ENCODE peak calls at places on chromosomes 6 and 20, in ten cellular contexts. One of them, this sample, is unnamed.

GRCh38 chr6:1527098-1527497 is 82.6 kb upstream of the FOXC1 start:
- DNase-seq in GDM1: no peak
- DNase-seq in fibroblast of pulmonary artery: peak
- DNase-seq in B cell: no peak
- DNase-seq in cerebellar cortex: no peak
- DNase-seq in breast epithelium: no peak
- DNase-seq in A673: no peak
- DNase-seq in AG09319: peak
- DNase-seq in activated T-helper 9 cell treated with anti-CD3 and anti-CD28 coated beads, Interleukin-2, amount 50 U/mL, for 16 hours: no peak
- DNase-seq in NCI-H1436 treated with DMSO at 0.1 percent for 48 hours: no peak
- DNase-seq in this sample: peak

GRCh38 chr20:48195121-48195870 is 410.0 kb upstream of the SULF2 start:
- DNase-seq in fibroblast of pulmonary artery: no peak
- DNase-seq in A673: no peak
- DNase-seq in activated T-helper 9 cell treated with anti-CD3 and anti-CD28 coated beads, Interleukin-2, amount 50 U/mL, for 16 hours: no peak
- DNase-seq in cerebellar cortex: no peak
- DNase-seq in AG09319: no peak
- DNase-seq in GDM1: no peak
- DNase-seq in NCI-H1436 treated with DMSO at 0.1 percent for 48 hours: no peak
- DNase-seq in breast epithelium: no peak
- DNase-seq in B cell: no peak
- DNase-seq in this sample: no peak

GRCh38 chr20:60857708-60858107 is 394.4 kb upstream of the CDH4 start:
- DNase-seq in breast epithelium: no peak
- DNase-seq in NCI-H1436 treated with DMSO at 0.1 percent for 48 hours: no peak
- DNase-seq in B cell: no peak
- DNase-seq in A673: peak
- DNase-seq in fibroblast of pulmonary artery: peak
- DNase-seq in cerebellar cortex: no peak
- DNase-seq in AG09319: no peak
- DNase-seq in GDM1: no peak
- DNase-seq in activated T-helper 9 cell treated with anti-CD3 and anti-CD28 coated beads, Interleukin-2, amount 50 U/mL, for 16 hours: no peak
- DNase-seq in this sample: no peak

GRCh38 chr6:111444794-111445193 is 38.2 kb downstream of the REV3L start:
- DNase-seq in B cell: no peak
- DNase-seq in GDM1: no peak
- DNase-seq in NCI-H1436 treated with DMSO at 0.1 percent for 48 hours: no peak
- DNase-seq in A673: no peak
- DNase-seq in AG09319: no peak
- DNase-seq in activated T-helper 9 cell treated with anti-CD3 and anti-CD28 coated beads, Interleukin-2, amount 50 U/mL, for 16 hours: no peak
- DNase-seq in fibroblast of pulmonary artery: no peak
- DNase-seq in breast epithelium: no peak
- DNase-seq in cerebellar cortex: no peak
- DNase-seq in this sample: no peak

GRCh38 chr20:17750722-17751045 is 50.9 kb downstream of the BANF2 start:
- DNase-seq in NCI-H1436 treated with DMSO at 0.1 percent for 48 hours: no peak
- DNase-seq in B cell: no peak
- DNase-seq in cerebellar cortex: no peak
- DNase-seq in GDM1: no peak
- DNase-seq in AG09319: no peak
- DNase-seq in breast epithelium: no peak
- DNase-seq in A673: no peak
- DNase-seq in fibroblast of pulmonary artery: no peak
- DNase-seq in activated T-helper 9 cell treated with anti-CD3 and anti-CD28 coated beads, Interleukin-2, amount 50 U/mL, for 16 hours: no peak
- DNase-seq in this sample: no peak

GRCh38 chr20:47205577-47206123 is 150.8 kb downstream of the ZMYND8 start:
- DNase-seq in breast epithelium: no peak
- DNase-seq in AG09319: peak
- DNase-seq in GDM1: peak
- DNase-seq in A673: peak
- DNase-seq in cerebellar cortex: peak
- DNase-seq in fibroblast of pulmonary artery: peak
- DNase-seq in NCI-H1436 treated with DMSO at 0.1 percent for 48 hours: no peak
- DNase-seq in activated T-helper 9 cell treated with anti-CD3 and anti-CD28 coated beads, Interleukin-2, amount 50 U/mL, for 16 hours: peak
- DNase-seq in B cell: peak
- DNase-seq in this sample: peak

GRCh38 chr6:154840363-154840762 is 107.1 kb downstream of the SCAF8 start:
- DNase-seq in B cell: no peak
- DNase-seq in cerebellar cortex: no peak
- DNase-seq in activated T-helper 9 cell treated with anti-CD3 and anti-CD28 coated beads, Interleukin-2, amount 50 U/mL, for 16 hours: no peak
- DNase-seq in A673: no peak
- DNase-seq in AG09319: no peak
- DNase-seq in breast epithelium: no peak
- DNase-seq in NCI-H1436 treated with DMSO at 0.1 percent for 48 hours: no peak
- DNase-seq in fibroblast of pulmonary artery: no peak
- DNase-seq in GDM1: no peak
- DNase-seq in this sample: no peak

GRCh38 chr6:11282875-11283274 is 50.4 kb upstream of the NEDD9 start:
- DNase-seq in GDM1: no peak
- DNase-seq in cerebellar cortex: no peak
- DNase-seq in NCI-H1436 treated with DMSO at 0.1 percent for 48 hours: no peak
- DNase-seq in A673: no peak
- DNase-seq in breast epithelium: no peak
- DNase-seq in B cell: no peak
- DNase-seq in activated T-helper 9 cell treated with anti-CD3 and anti-CD28 coated beads, Interleukin-2, amount 50 U/mL, for 16 hours: no peak
- DNase-seq in AG09319: no peak
- DNase-seq in fibroblast of pulmonary artery: no peak
- DNase-seq in this sample: no peak

GRCh38 chr20:48635791-48636267 is 192.0 kb downstream of the PREX1 start:
- DNase-seq in cerebellar cortex: peak
- DNase-seq in A673: peak
- DNase-seq in NCI-H1436 treated with DMSO at 0.1 percent for 48 hours: no peak
- DNase-seq in B cell: peak
- DNase-seq in GDM1: peak
- DNase-seq in fibroblast of pulmonary artery: peak
- DNase-seq in AG09319: no peak
- DNase-seq in breast epithelium: no peak
- DNase-seq in activated T-helper 9 cell treated with anti-CD3 and anti-CD28 coated beads, Interleukin-2, amount 50 U/mL, for 16 hours: peak
- DNase-seq in this sample: peak

GRCh38 chr6:56692586-56693245 is 50.0 kb upstream of the DST start:
- DNase-seq in cerebellar cortex: no peak
- DNase-seq in activated T-helper 9 cell treated with anti-CD3 and anti-CD28 coated beads, Interleukin-2, amount 50 U/mL, for 16 hours: no peak
- DNase-seq in GDM1: no peak
- DNase-seq in B cell: no peak
- DNase-seq in AG09319: peak
- DNase-seq in NCI-H1436 treated with DMSO at 0.1 percent for 48 hours: no peak
- DNase-seq in breast epithelium: no peak
- DNase-seq in fibroblast of pulmonary artery: peak
- DNase-seq in A673: peak
- DNase-seq in this sample: no peak

GRCh38 chr20:58829531-58829941 is 21.2 kb downstream of the GNAS-AS1 start:
- DNase-seq in B cell: no peak
- DNase-seq in GDM1: no peak
- DNase-seq in cerebellar cortex: peak
- DNase-seq in A673: peak
- DNase-seq in AG09319: no peak
- DNase-seq in activated T-helper 9 cell treated with anti-CD3 and anti-CD28 coated beads, Interleukin-2, amount 50 U/mL, for 16 hours: no peak
- DNase-seq in NCI-H1436 treated with DMSO at 0.1 percent for 48 hours: no peak
- DNase-seq in breast epithelium: no peak
- DNase-seq in fibroblast of pulmonary artery: peak
- DNase-seq in this sample: no peak

GRCh38 chr6:38193486-38194281 is 374.2 kb downstream of the ZFAND3 start:
- DNase-seq in cerebellar cortex: no peak
- DNase-seq in A673: no peak
- DNase-seq in breast epithelium: no peak
- DNase-seq in fibroblast of pulmonary artery: no peak
- DNase-seq in activated T-helper 9 cell treated with anti-CD3 and anti-CD28 coated beads, Interleukin-2, amount 50 U/mL, for 16 hours: no peak
- DNase-seq in AG09319: no peak
- DNase-seq in B cell: no peak
- DNase-seq in GDM1: no peak
- DNase-seq in NCI-H1436 treated with DMSO at 0.1 percent for 48 hours: no peak
- DNase-seq in this sample: peak

GRCh38 chr20:1215386-1216170 is 10.3 kb upstream of the RAD21L1 start:
- DNase-seq in breast epithelium: no peak
- DNase-seq in cerebellar cortex: no peak
- DNase-seq in GDM1: peak
- DNase-seq in A673: peak
- DNase-seq in NCI-H1436 treated with DMSO at 0.1 percent for 48 hours: no peak
- DNase-seq in B cell: no peak
- DNase-seq in fibroblast of pulmonary artery: no peak
- DNase-seq in AG09319: no peak
- DNase-seq in activated T-helper 9 cell treated with anti-CD3 and anti-CD28 coated beads, Interleukin-2, amount 50 U/mL, for 16 hours: peak
- DNase-seq in this sample: peak

GRCh38 chr6:151437401-151437800 is 14.5 kb downstream of the RMND1 start:
- DNase-seq in NCI-H1436 treated with DMSO at 0.1 percent for 48 hours: no peak
- DNase-seq in AG09319: no peak
- DNase-seq in fibroblast of pulmonary artery: peak
- DNase-seq in B cell: no peak
- DNase-seq in breast epithelium: no peak
- DNase-seq in activated T-helper 9 cell treated with anti-CD3 and anti-CD28 coated beads, Interleukin-2, amount 50 U/mL, for 16 hours: no peak
- DNase-seq in cerebellar cortex: no peak
- DNase-seq in GDM1: no peak
- DNase-seq in A673: no peak
- DNase-seq in this sample: no peak

GRCh38 chr6:79874531-79875132 is 72.7 kb downstream of the ELOVL4 start:
- DNase-seq in NCI-H1436 treated with DMSO at 0.1 percent for 48 hours: no peak
- DNase-seq in AG09319: no peak
- DNase-seq in activated T-helper 9 cell treated with anti-CD3 and anti-CD28 coated beads, Interleukin-2, amount 50 U/mL, for 16 hours: no peak
- DNase-seq in fibroblast of pulmonary artery: peak
- DNase-seq in breast epithelium: no peak
- DNase-seq in cerebellar cortex: no peak
- DNase-seq in A673: no peak
- DNase-seq in GDM1: no peak
- DNase-seq in B cell: no peak
- DNase-seq in this sample: no peak

GRCh38 chr6:162849269-162849668 is 121.5 kb downstream of the PACRG start:
- DNase-seq in AG09319: no peak
- DNase-seq in activated T-helper 9 cell treated with anti-CD3 and anti-CD28 coated beads, Interleukin-2, amount 50 U/mL, for 16 hours: no peak
- DNase-seq in cerebellar cortex: no peak
- DNase-seq in NCI-H1436 treated with DMSO at 0.1 percent for 48 hours: no peak
- DNase-seq in GDM1: no peak
- DNase-seq in fibroblast of pulmonary artery: no peak
- DNase-seq in B cell: no peak
- DNase-seq in breast epithelium: no peak
- DNase-seq in A673: no peak
- DNase-seq in this sample: peak

GRCh38 chr20:19277381-19277780 is 64.9 kb downstream of the SLC24A3 start:
- DNase-seq in activated T-helper 9 cell treated with anti-CD3 and anti-CD28 coated beads, Interleukin-2, amount 50 U/mL, for 16 hours: no peak
- DNase-seq in A673: no peak
- DNase-seq in NCI-H1436 treated with DMSO at 0.1 percent for 48 hours: no peak
- DNase-seq in B cell: no peak
- DNase-seq in AG09319: peak
- DNase-seq in cerebellar cortex: no peak
- DNase-seq in fibroblast of pulmonary artery: no peak
- DNase-seq in breast epithelium: no peak
- DNase-seq in GDM1: no peak
- DNase-seq in this sample: no peak

GRCh38 chr20:23754731-23755130 is 4.0 kb upstream of the CST1 start:
- DNase-seq in A673: no peak
- DNase-seq in GDM1: no peak
- DNase-seq in B cell: no peak
- DNase-seq in breast epithelium: no peak
- DNase-seq in AG09319: no peak
- DNase-seq in cerebellar cortex: no peak
- DNase-seq in fibroblast of pulmonary artery: no peak
- DNase-seq in NCI-H1436 treated with DMSO at 0.1 percent for 48 hours: no peak
- DNase-seq in activated T-helper 9 cell treated with anti-CD3 and anti-CD28 coated beads, Interleukin-2, amount 50 U/mL, for 16 hours: no peak
- DNase-seq in this sample: no peak

GRCh38 chr20:51660741-51661608 is 107.2 kb downstream of the ATP9A start:
- DNase-seq in GDM1: no peak
- DNase-seq in A673: peak
- DNase-seq in breast epithelium: no peak
- DNase-seq in AG09319: peak
- DNase-seq in B cell: no peak
- DNase-seq in fibroblast of pulmonary artery: peak
- DNase-seq in activated T-helper 9 cell treated with anti-CD3 and anti-CD28 coated beads, Interleukin-2, amount 50 U/mL, for 16 hours: no peak
- DNase-seq in NCI-H1436 treated with DMSO at 0.1 percent for 48 hours: no peak
- DNase-seq in cerebellar cortex: no peak
- DNase-seq in this sample: no peak

GRCh38 chr6:30955367-30956042 is 14.7 kb downstream of the MUCL3 start:
- DNase-seq in activated T-helper 9 cell treated with anti-CD3 and anti-CD28 coated beads, Interleukin-2, amount 50 U/mL, for 16 hours: peak
- DNase-seq in AG09319: no peak
- DNase-seq in cerebellar cortex: no peak
- DNase-seq in breast epithelium: peak
- DNase-seq in fibroblast of pulmonary artery: peak
- DNase-seq in NCI-H1436 treated with DMSO at 0.1 percent for 48 hours: no peak
- DNase-seq in B cell: peak
- DNase-seq in GDM1: no peak
- DNase-seq in A673: peak
- DNase-seq in this sample: peak

GRCh38 chr6:79913369-79913768 is 34.0 kb downstream of the ELOVL4 start:
- DNase-seq in fibroblast of pulmonary artery: no peak
- DNase-seq in AG09319: no peak
- DNase-seq in activated T-helper 9 cell treated with anti-CD3 and anti-CD28 coated beads, Interleukin-2, amount 50 U/mL, for 16 hours: no peak
- DNase-seq in breast epithelium: no peak
- DNase-seq in cerebellar cortex: peak
- DNase-seq in GDM1: no peak
- DNase-seq in NCI-H1436 treated with DMSO at 0.1 percent for 48 hours: no peak
- DNase-seq in B cell: no peak
- DNase-seq in A673: no peak
- DNase-seq in this sample: peak

GRCh38 chr6:157274471-157275226 is 48.7 kb downstream of the TMEM242 start:
- DNase-seq in activated T-helper 9 cell treated with anti-CD3 and anti-CD28 coated beads, Interleukin-2, amount 50 U/mL, for 16 hours: peak
- DNase-seq in AG09319: no peak
- DNase-seq in breast epithelium: peak
- DNase-seq in GDM1: peak
- DNase-seq in fibroblast of pulmonary artery: peak
- DNase-seq in B cell: peak
- DNase-seq in cerebellar cortex: peak
- DNase-seq in NCI-H1436 treated with DMSO at 0.1 percent for 48 hours: no peak
- DNase-seq in A673: peak
- DNase-seq in this sample: peak

GRCh38 chr6:109945091-109945490 is 33.0 kb upstream of the GPR6 start:
- DNase-seq in AG09319: no peak
- DNase-seq in activated T-helper 9 cell treated with anti-CD3 and anti-CD28 coated beads, Interleukin-2, amount 50 U/mL, for 16 hours: no peak
- DNase-seq in fibroblast of pulmonary artery: no peak
- DNase-seq in NCI-H1436 treated with DMSO at 0.1 percent for 48 hours: no peak
- DNase-seq in GDM1: no peak
- DNase-seq in breast epithelium: no peak
- DNase-seq in B cell: no peak
- DNase-seq in A673: no peak
- DNase-seq in cerebellar cortex: no peak
- DNase-seq in this sample: no peak

GRCh38 chr6:25670208-25670607 is 18.2 kb downstream of the SCGN start:
- DNase-seq in fibroblast of pulmonary artery: no peak
- DNase-seq in AG09319: no peak
- DNase-seq in breast epithelium: no peak
- DNase-seq in activated T-helper 9 cell treated with anti-CD3 and anti-CD28 coated beads, Interleukin-2, amount 50 U/mL, for 16 hours: no peak
- DNase-seq in NCI-H1436 treated with DMSO at 0.1 percent for 48 hours: no peak
- DNase-seq in cerebellar cortex: no peak
- DNase-seq in B cell: no peak
- DNase-seq in A673: no peak
- DNase-seq in GDM1: no peak
- DNase-seq in this sample: peak

GRCh38 chr6:157768304-157768703 is 54.7 kb upstream of the SNX9 start:
- DNase-seq in AG09319: no peak
- DNase-seq in cerebellar cortex: no peak
- DNase-seq in activated T-helper 9 cell treated with anti-CD3 and anti-CD28 coated beads, Interleukin-2, amount 50 U/mL, for 16 hours: no peak
- DNase-seq in NCI-H1436 treated with DMSO at 0.1 percent for 48 hours: no peak
- DNase-seq in fibroblast of pulmonary artery: no peak
- DNase-seq in GDM1: peak
- DNase-seq in A673: no peak
- DNase-seq in breast epithelium: no peak
- DNase-seq in B cell: peak
- DNase-seq in this sample: no peak